ENCODE peak calls at places on chromosomes 1 and 21, in seven cellular contexts. S is OCI-LY7, K is H9, V is GM12865, O is foreskin fibroblast, N is endodermal cell, Q is sigmoid colon. F is an unnamed sample.

GRCh38 chr1:221101792-221102191 is 222.5 kb downstream of the HLX start:
- DNase-seq in S (no peak), K (no peak), V (no peak), O (peak), N (no peak), Q (no peak), F (no peak)

GRCh38 chr1:82125866-82126265 is 325.1 kb downstream of the ADGRL2 start:
- DNase-seq in S (no peak), K (no peak), V (no peak), O (no peak), N (peak), Q (no peak), F (no peak)

GRCh38 chr1:223819730-223820514 is 25.8 kb downstream of the TP53BP2 start:
- DNase-seq in S (no peak), K (no peak), V (no peak), O (no peak), N (no peak), Q (no peak), F (no peak)

GRCh38 chr1:42684139-42684538 is 1.9 kb downstream of the YBX1 start:
- DNase-seq in S (peak), K (no peak), V (peak), O (no peak), N (peak), Q (no peak), F (no peak)

GRCh38 chr1:109392788-109393580 is 4.7 kb downstream of the SORT1 start:
- DNase-seq in S (no peak), K (no peak), V (no peak), O (peak), N (peak), Q (peak), F (no peak)

GRCh38 chr1:54404939-54405880 is 984 bp downstream of the SSBP3 start:
- DNase-seq in S (no peak), K (no peak), V (peak), O (no peak), N (peak), Q (no peak), F (peak)

GRCh38 chr1:228342627-228343210 is 63.9 kb downstream of the TRIM11 start:
- DNase-seq in S (no peak), K (peak), V (no peak), O (no peak), N (peak), Q (peak), F (peak)

GRCh38 chr1:119732465-119733168 is 20.9 kb downstream of the PHGDH start:
- DNase-seq in S (no peak), K (no peak), V (no peak), O (no peak), N (no peak), Q (no peak), F (no peak)

GRCh38 chr1:51093566-51093965 is 8.5 kb upstream of the C1orf185 start:
- DNase-seq in S (no peak), K (no peak), V (no peak), O (peak), N (no peak), Q (no peak), F (no peak)

GRCh38 chr21:27813750-27814149 is 846.9 kb upstream of the ADAMTS5 start:
- DNase-seq in S (no peak), K (no peak), V (no peak), O (no peak), N (no peak), Q (peak), F (no peak)

GRCh38 chr1:232625319-232625868 is 4.5 kb downstream of the SIPA1L2 start:
- DNase-seq in S (no peak), K (no peak), V (no peak), O (no peak), N (no peak), Q (no peak), F (no peak)

GRCh38 chr1:232574867-232575523 is 54.9 kb downstream of the SIPA1L2 start:
- DNase-seq in S (no peak), K (no peak), V (no peak), O (peak), N (no peak), Q (no peak), F (no peak)

GRCh38 chr21:39153373-39153772 is 29.9 kb downstream of the PSMG1 start:
- DNase-seq in S (peak), K (no peak), V (peak), O (no peak), N (peak), Q (no peak), F (no peak)
- TF ChIP-seq CTCF in S (peak), K (peak), V (peak), O (peak), N (peak), Q (no peak), F (no peak)

GRCh38 chr1:67211589-67212563 is 45.6 kb downstream of the IL23R start:
- DNase-seq in S (peak), K (no peak), V (peak), O (no peak), N (peak), Q (no peak), F (no peak)

GRCh38 chr1:67213948-67214347 is 47.7 kb downstream of the IL23R start:
- DNase-seq in S (no peak), K (no peak), V (no peak), O (no peak), N (no peak), Q (no peak), F (no peak)

GRCh38 chr1:67213164-67213563 is 46.9 kb downstream of the IL23R start:
- DNase-seq in S (peak), K (peak), V (peak), O (no peak), N (peak), Q (no peak), F (no peak)

DNA sequence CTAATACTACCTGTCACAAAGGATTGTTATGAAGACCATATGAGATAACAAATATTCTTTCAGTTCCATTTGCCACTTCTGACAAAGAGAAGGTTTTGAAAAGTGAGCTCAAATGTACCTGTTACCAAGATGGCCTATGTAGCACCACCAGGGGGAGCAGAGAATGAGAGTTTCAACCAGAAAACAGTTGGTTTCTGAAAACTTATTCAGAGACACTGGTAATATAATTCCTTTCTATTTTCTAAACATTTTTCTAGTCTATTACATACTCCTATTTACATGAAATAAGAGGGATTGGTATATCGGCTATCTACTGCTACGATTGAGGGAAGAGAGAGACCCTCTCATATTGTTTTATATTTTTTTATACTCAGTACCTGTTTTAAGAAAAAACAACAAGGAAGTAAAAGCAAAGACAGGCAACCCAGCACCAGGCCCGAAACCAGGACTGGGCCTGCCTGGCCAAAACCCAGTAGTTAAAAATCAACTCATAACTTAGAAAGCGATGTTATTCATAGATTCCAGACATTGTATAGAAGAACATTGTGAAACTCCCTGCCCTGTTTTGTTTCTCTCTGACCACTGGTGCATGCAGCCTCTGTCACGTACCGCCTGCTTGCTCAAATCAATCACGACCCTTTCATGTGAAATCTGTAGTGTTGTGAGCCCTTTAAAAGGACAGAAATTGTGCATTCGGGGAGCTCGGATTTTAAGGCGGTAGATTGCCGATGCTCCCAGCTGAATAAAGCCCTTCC is 48.3 kb downstream of the IL23R start:
- DNase-seq in S (peak), K (no peak), V (peak), O (no peak), N (peak), Q (no peak), F (peak)
- TF ChIP-seq CTCF in S (peak), K (peak), V (peak), O (peak), N (peak), Q (peak), F (peak)

DNA sequence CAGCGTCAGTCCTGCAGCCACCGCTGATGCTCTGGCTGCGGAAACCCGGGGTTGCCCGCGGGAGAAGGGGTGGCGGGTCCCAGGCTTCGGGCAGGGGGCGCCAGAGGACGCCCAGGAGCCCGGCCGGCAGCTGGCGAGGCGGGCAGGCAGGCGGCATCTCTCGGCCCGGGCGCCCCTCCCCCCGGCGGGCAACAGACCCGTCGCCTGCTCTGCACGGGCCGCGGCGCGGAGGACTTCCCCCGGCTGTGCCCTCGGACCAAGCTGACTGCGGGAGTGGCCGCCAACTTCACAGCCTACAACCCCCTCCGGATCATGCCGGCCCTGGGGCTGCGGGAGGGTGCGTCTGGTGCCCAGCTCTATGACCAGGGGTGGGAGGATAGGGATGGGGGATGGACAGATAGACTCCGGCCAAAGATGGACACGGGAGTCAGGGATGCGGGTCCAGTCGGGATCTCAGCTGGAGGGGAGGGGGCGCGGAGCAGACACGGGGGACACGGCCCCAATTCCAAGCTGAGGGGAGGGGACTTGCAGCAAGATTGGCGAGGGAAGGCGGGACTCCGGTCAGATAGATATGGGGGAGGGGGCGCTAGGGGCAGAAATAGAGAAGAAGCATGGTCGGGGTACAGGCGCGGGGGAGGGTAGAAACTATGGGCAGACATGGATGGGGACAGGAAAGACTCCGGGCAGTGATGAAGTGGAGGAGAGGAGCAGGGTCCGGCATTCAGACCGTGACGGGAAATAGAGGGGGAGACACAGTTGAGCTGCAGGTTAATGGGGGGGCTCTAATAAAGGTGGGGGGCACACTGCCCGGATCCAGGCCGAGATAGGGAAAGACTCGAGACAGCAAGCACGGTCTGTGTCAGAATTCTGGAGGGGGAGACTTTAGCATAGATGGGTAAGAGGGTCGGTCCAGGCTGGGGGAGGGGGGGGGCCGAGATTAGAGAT is 1.1 kb downstream of the ADGRB2 start:
- DNase-seq in S (peak), K (peak), V (peak), O (peak), N (peak), Q (peak), F (peak)
- TF ChIP-seq CTCF in S (peak), K (peak), V (peak), O (peak), N (peak), Q (no peak), F (peak)

DNA sequence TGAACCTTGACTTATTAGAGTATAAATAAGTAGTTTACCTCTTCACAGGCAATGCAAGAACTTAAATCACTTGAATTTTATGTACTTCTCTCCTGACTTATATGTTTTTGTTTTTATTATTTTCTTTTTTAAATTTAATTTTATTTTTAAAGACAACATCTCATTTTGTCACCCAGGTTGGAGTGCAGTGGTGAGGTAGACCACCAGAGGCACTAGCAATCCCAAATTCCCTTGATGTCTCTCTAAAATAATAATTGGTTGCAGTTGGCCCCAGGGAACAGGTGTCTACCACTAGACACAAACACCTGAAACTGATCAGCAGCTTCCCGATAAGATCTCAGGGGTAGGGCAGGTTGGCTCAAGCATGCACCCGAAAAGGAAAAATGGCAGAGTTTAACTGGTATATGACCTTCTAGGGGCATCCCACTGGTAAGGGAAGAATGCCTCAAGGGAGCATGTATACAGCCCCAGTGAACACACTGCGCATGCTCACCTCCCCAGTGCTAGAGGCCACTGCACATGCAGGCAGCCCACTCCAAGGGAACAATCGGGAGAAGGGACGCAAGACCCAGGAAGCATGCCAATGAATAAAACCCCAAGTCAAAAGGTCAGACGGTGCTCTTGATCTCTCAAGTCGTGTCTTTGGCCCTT is 14.6 kb downstream of the EXOC8 start:
- DNase-seq in S (no peak), K (no peak), V (no peak), O (no peak), N (no peak), Q (no peak), F (no peak)
- TF ChIP-seq CTCF in S (peak), K (peak), V (no peak), O (no peak), N (peak), Q (no peak), F (no peak)

GRCh38 chr21:31550070-31550469 is 109.4 kb upstream of the SOD1 start:
- DNase-seq in S (no peak), K (no peak), V (no peak), O (no peak), N (no peak), Q (no peak), F (no peak)
- TF ChIP-seq CTCF in S (no peak), K (no peak), V (no peak), O (no peak), N (no peak), Q (no peak), F (no peak)

F was measured in natural killer cell.